ENCODE peak calls at places on chromosomes 6 and 20, in ten cellular contexts. F, C, G, B, I, R, V, D, X and Y are unnamed samples.
A peak's percentile ranks its signal among the peaks of the same experiment; 100 is the strongest.

GRCh38 chr20:12816009-12816408 is 192.8 kb upstream of the SPTLC3 start:
- DNase-seq in F (no peak), C (no peak), G (no peak), B (no peak), I (no peak), R (no peak), V (no peak), D (no peak), X (no peak), Y (no peak)

GRCh38 chr20:22619806-22620205 is 35.4 kb upstream of the FOXA2 start:
- DNase-seq in F (no peak), C (no peak), G (no peak), B (no peak), I (no peak), R (no peak), V (no peak), D (no peak), X (no peak), Y (no peak)

GRCh38 chr20:32592022-32592421 is 6.9 kb upstream of the NOL4L start:
- DNase-seq in F (no peak), C (no peak), G (no peak), B (no peak), I (no peak), R (no peak), V (no peak), D (no peak), X (no peak), Y (no peak)

GRCh38 chr6:14707971-14708465 is 537.9 kb upstream of the JARID2 start:
- DNase-seq in F (no peak), C (no peak), G (no peak), B (no peak), I (no peak), R (no peak), V (no peak), D (no peak), X (no peak), Y (no peak)

GRCh38 chr6:19836799-19837510 is at the start of gene ID4:
- DNase-seq in F (no peak), C (peak; percentile 5), G (no peak), B (peak; percentile 99), I (no peak), R (no peak), V (no peak), D (peak; percentile 97), X (peak; percentile 99), Y (peak; percentile 99)

GRCh38 chr6:25601797-25602679 is 50.0 kb upstream of the SCGN start:
- DNase-seq in F (no peak), C (no peak), G (no peak), B (no peak), I (no peak), R (no peak), V (no peak), D (no peak), X (peak; percentile 66), Y (no peak)

GRCh38 chr6:163860194-163861081 is 445.9 kb downstream of the QKI start:
- DNase-seq in F (no peak), C (no peak), G (no peak), B (peak; percentile 82), I (no peak), R (no peak), V (no peak), D (no peak), X (peak; percentile 87), Y (no peak)

GRCh38 chr6:35496036-35496850 is 636 bp downstream of the TEAD3 start:
- DNase-seq in F (no peak), C (no peak), G (no peak), B (peak; percentile 91), I (no peak), R (no peak), V (no peak), D (peak; percentile 74), X (peak; percentile 63), Y (no peak)

GRCh38 chr6:141316236-141316635 is 816.5 kb upstream of the GJE1 start:
- DNase-seq in F (no peak), C (no peak), G (no peak), B (no peak), I (no peak), R (no peak), V (no peak), D (no peak), X (no peak), Y (no peak)

GRCh38 chr6:41939091-41939847 is 2.3 kb downstream of the CCND3 start:
- DNase-seq in F (peak; percentile 88), C (peak; percentile 74), G (no peak), B (peak; percentile 89), I (peak; percentile 97), R (no peak), V (no peak), D (peak; percentile 64), X (no peak), Y (no peak)

GRCh38 chr6:162532283-162533008 is 195.1 kb downstream of the PRKN start:
- DNase-seq in F (no peak), C (no peak), G (no peak), B (no peak), I (no peak), R (no peak), V (no peak), D (no peak), X (no peak), Y (no peak)

GRCh38 chr6:145112711-145113148 is 622.6 kb downstream of the EPM2A start:
- DNase-seq in F (no peak), C (no peak), G (no peak), B (no peak), I (no peak), R (no peak), V (no peak), D (no peak), X (no peak), Y (no peak)

GRCh38 chr6:161038229-161039003 is 46.8 kb downstream of the MAP3K4 start:
- DNase-seq in F (no peak), C (peak; percentile 9), G (no peak), B (no peak), I (no peak), R (no peak), V (no peak), D (no peak), X (peak; percentile 61), Y (no peak)

GRCh38 chr20:39041067-39041466 is 78.9 kb downstream of the DHX35 start:
- DNase-seq in F (no peak), C (no peak), G (no peak), B (peak; percentile 71), I (no peak), R (no peak), V (no peak), D (no peak), X (no peak), Y (no peak)

GRCh38 chr6:12504325-12504966 is 212.1 kb upstream of the PHACTR1 start:
- DNase-seq in F (no peak), C (peak; percentile 6), G (no peak), B (no peak), I (peak; percentile 12), R (no peak), V (no peak), D (no peak), X (peak; percentile 40), Y (no peak)

GRCh38 chr20:10093087-10093591 is 58.4 kb downstream of the ANKEF1 start:
- DNase-seq in F (no peak), C (no peak), G (no peak), B (no peak), I (no peak), R (no peak), V (no peak), D (no peak), X (no peak), Y (no peak)

GRCh38 chr6:157954150-157955117 is 27.2 kb upstream of the SYNJ2 start:
- DNase-seq in F (no peak), C (no peak), G (no peak), B (peak; percentile 78), I (peak; percentile 17), R (no peak), V (no peak), D (no peak), X (peak; percentile 18), Y (no peak)

GRCh38 chr6:5278571-5279120 is 17.3 kb downstream of the FARS2 start:
- DNase-seq in F (no peak), C (no peak), G (no peak), B (no peak), I (no peak), R (no peak), V (no peak), D (no peak), X (no peak), Y (no peak)

GRCh38 chr6:133705731-133706130 is 183.2 kb upstream of the TCF21 start:
- DNase-seq in F (no peak), C (no peak), G (no peak), B (no peak), I (no peak), R (no peak), V (no peak), D (no peak), X (no peak), Y (no peak)

GRCh38 chr6:8027965-8028651 is 36.1 kb downstream of the BLOC1S5 start:
- DNase-seq in F (no peak), C (no peak), G (no peak), B (no peak), I (no peak), R (no peak), V (no peak), D (no peak), X (peak; percentile 31), Y (no peak)

GRCh38 chr6:45896783-45897441 is 118.7 kb downstream of the CLIC5 start:
- DNase-seq in F (no peak), C (no peak), G (no peak), B (no peak), I (no peak), R (no peak), V (no peak), D (no peak), X (no peak), Y (no peak)

GRCh38 chr20:2867081-2867860 is 6.0 kb upstream of the PTPRA start:
- DNase-seq in F (no peak), C (no peak), G (no peak), B (peak; percentile 80), I (no peak), R (no peak), V (no peak), D (no peak), X (no peak), Y (no peak)

GRCh38 chr6:158912591-158912990 is 87.4 kb downstream of the RSPH3 start:
- DNase-seq in F (no peak), C (no peak), G (no peak), B (peak; percentile 28), I (no peak), R (no peak), V (no peak), D (no peak), X (no peak), Y (no peak)

GRCh38 chr6:15389079-15389758 is 143.3 kb downstream of the JARID2 start:
- DNase-seq in F (no peak), C (peak; percentile 18), G (no peak), B (no peak), I (no peak), R (no peak), V (no peak), D (no peak), X (no peak), Y (no peak)